ENCODE peak calls at places on chromosomes 16 and 17, in six cellular contexts. X, C, F, D, Z and K are unnamed samples. For H3K4me1, the result is how much of the 10 kb centered on the place peaks cover.

GRCh38 chr16:14244344-14245010 is 173.4 kb downstream of the MRTFB start:
- DNase-seq in X (no peak), C (no peak), F (no peak), D (no peak), Z (peak), K (no peak)

GRCh38 chr17:36118477-36119353 is 15.1 kb downstream of the CCL4 start:
- DNase-seq in X (no peak), C (peak), F (no peak), D (no peak), Z (no peak), K (no peak)

GRCh38 chr16:12721841-12722467 is 81.7 kb downstream of the CPPED1 start:
- DNase-seq in X (no peak), C (no peak), F (no peak), D (no peak), Z (no peak), K (no peak)

GRCh38 chr16:78183886-78184553 is 84.6 kb downstream of the WWOX start:
- DNase-seq in X (no peak), C (no peak), F (no peak), D (no peak), Z (no peak), K (no peak)

GRCh38 chr16:87416826-87417471 is 24.8 kb downstream of the MAP1LC3B start:
- DNase-seq in X (peak), C (peak), F (no peak), D (peak), Z (peak), K (no peak)

GRCh38 chr17:15662726-15663125 is 21.4 kb downstream of the TRIM16 start:
- DNase-seq in X (no peak), C (no peak), F (no peak), D (no peak), Z (no peak), K (no peak)

GRCh38 chr16:26993511-26993910 is 73.2 kb upstream of the C16orf82 start:
- DNase-seq in X (no peak), C (no peak), F (no peak), D (no peak), Z (no peak), K (no peak)

GRCh38 chr16:78962457-78962929 is 638.0 kb downstream of the MAF start:
- DNase-seq in X (no peak), C (no peak), F (no peak), D (peak), Z (no peak), K (no peak)

GRCh38 chr16:65663774-65664173 is 541.9 kb upstream of the CDH11 start:
- DNase-seq in X (no peak), C (no peak), F (no peak), D (no peak), Z (no peak), K (no peak)

GRCh38 chr17:48153711-48154642 is 46.4 kb downstream of the SNX11 start:
- DNase-seq in X (no peak), C (peak), F (peak), D (peak), Z (peak), K (no peak)

GRCh38 chr17:79045830-79046500 is 22.0 kb downstream of the C1QTNF1 start:
- DNase-seq in X (peak), C (peak), F (peak), D (peak), Z (peak), K (peak)

GRCh38 chr17:66422181-66422580 is 119.8 kb downstream of the PRKCA start:
- DNase-seq in X (no peak), C (peak), F (no peak), D (no peak), Z (peak), K (no peak)

GRCh38 chr17:4167786-4168185 is 24.8 kb downstream of the CYB5D2 start:
- DNase-seq in X (no peak), C (no peak), F (no peak), D (no peak), Z (no peak), K (no peak)

GRCh38 chr17:37098910-37099664 is 150.3 kb downstream of the AATF start:
- DNase-seq in X (no peak), C (no peak), F (no peak), D (no peak), Z (peak), K (no peak)

GRCh38 chr16:19071811-19072777 is 4.7 kb downstream of the COQ7 start:
- DNase-seq in X (peak), C (peak), F (peak), D (peak), Z (peak), K (no peak)

GRCh38 chr17:8706431-8706830 is 38.2 kb downstream of the CCDC42 start:
- DNase-seq in X (no peak), C (no peak), F (no peak), D (no peak), Z (no peak), K (no peak)

GRCh38 chr16:71855937-71856662 is 10.3 kb downstream of the ATXN1L start:
- DNase-seq in X (no peak), C (no peak), F (no peak), D (no peak), Z (no peak), K (no peak)

GRCh38 chr16:47984669-47985068 is 171.1 kb downstream of the ABCC12 start:
- DNase-seq in X (no peak), C (no peak), F (no peak), D (no peak), Z (no peak), K (no peak)

GRCh38 chr16:66070140-66070887 is 296.2 kb upstream of the CDH5 start:
- DNase-seq in X (peak), C (no peak), F (no peak), D (no peak), Z (peak), K (no peak)

GRCh38 chr16:88358033-88358481 is 24.7 kb upstream of the ZNF469 start:
- DNase-seq in X (peak), C (no peak), F (peak), D (no peak), Z (no peak), K (no peak)

GRCh38 chr16:55248058-55248457 is 75.9 kb upstream of the IRX6 start:
- DNase-seq in X (no peak), C (no peak), F (no peak), D (no peak), Z (no peak), K (no peak)

GRCh38 chr16:80852261-80852872 is 48.0 kb upstream of the CDYL2 start:
- DNase-seq in X (no peak), C (peak), F (no peak), D (peak), Z (peak), K (no peak)

GRCh38 chr16:47084198-47084597 is 59.5 kb downstream of the NETO2 start:
- DNase-seq in X (no peak), C (no peak), F (no peak), D (no peak), Z (no peak), K (no peak)

GRCh38 chr17:1110844-1111598 is 68.8 kb downstream of the ABR start:
- DNase-seq in X (peak), C (peak), F (no peak), D (peak), Z (peak), K (peak)

GRCh38 chr17:76452646-76453430 is at the start of gene UBE2O:
- DNase-seq in X (peak), C (peak), F (peak), D (peak), Z (peak), K (peak)

GRCh38 chr16:69930117-69930776 is 20.9 kb upstream of the CLEC18A start:
- DNase-seq in X (peak), C (peak), F (no peak), D (peak), Z (peak), K (peak)

GRCh38 chr16:53773150-53773846 is 69.3 kb downstream of the FTO start:
- DNase-seq in X (no peak), C (peak), F (no peak), D (peak), Z (peak), K (no peak)

GRCh38 chr16:28012031-28012445 is 51.5 kb downstream of the GSG1L start:
- DNase-seq in X (no peak), C (no peak), F (no peak), D (no peak), Z (peak), K (no peak)

GRCh38 chr17:1154704-1155103 is 25.1 kb downstream of the ABR start:
- DNase-seq in X (peak), C (no peak), F (no peak), D (no peak), Z (no peak), K (no peak)

DNA sequence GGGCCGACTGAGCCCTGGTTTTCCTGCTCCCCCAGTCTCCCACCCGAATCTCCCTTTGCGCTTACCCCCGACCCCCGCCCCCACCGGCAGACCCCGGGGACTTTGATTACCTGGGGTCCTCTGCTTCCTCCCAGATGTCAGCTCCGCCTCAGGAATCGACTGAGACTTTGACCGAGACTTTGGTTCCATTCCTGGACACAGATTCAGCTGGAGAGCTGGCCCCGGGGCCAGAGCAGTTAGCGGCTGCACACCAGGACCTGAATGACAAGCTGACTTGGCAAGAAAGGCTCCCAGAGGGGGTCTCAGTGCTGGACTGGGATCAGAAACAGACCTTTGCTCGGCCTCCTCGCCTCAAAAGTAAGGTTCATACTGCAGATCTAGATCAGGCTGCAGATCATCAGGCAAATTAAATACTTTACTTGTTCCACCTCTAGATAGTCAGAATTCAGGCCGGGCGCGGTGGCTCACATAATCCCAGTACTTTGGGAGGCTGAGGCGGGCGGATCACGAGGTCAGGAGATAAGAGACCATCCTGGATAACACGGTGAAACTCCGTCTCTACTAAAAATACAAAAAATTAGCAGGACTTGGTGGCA is 60.3 kb upstream of the FBXO47 start:
- DNase-seq in X (peak), C (no peak), F (no peak), D (no peak), Z (no peak), K (no peak)
- H3K27ac ChIP-seq in X (peak), C (no peak), F (no peak), D (no peak), Z (no peak), K (peak)

GRCh38 chr17:50541916-50542688 is 4.9 kb upstream of the SPATA20 start:
- DNase-seq in X (peak), C (peak), F (peak), D (peak), Z (peak), K (peak)
- H3K4me1 ChIP-seq in X (under half), C (under half), F (under half), D (under half), Z (under half), K (under half)

GRCh38 chr17:67648032-67648761 is 69.5 kb upstream of the NOL11 start:
- DNase-seq in X (no peak), C (no peak), F (no peak), D (no peak), Z (no peak), K (no peak)
- H3K27ac ChIP-seq in X (peak), C (no peak), F (no peak), D (no peak), Z (no peak), K (peak)

GRCh38 chr17:83194189-83194565 is 114.8 kb downstream of the METRNL start:
- DNase-seq in X (no peak), C (no peak), F (peak), D (no peak), Z (no peak), K (no peak)
- H3K4me1 ChIP-seq in X (half or more), C (under half), F (under half), D (under half), Z (under half), K (under half)

GRCh38 chr17:19264681-19265080 is 27.5 kb downstream of the EPN2 start:
- DNase-seq in X (no peak), C (no peak), F (no peak), D (no peak), Z (no peak), K (no peak)
- H3K27ac ChIP-seq in X (peak), C (no peak), F (no peak), D (no peak), Z (peak), K (peak)

GRCh38 chr16:74563828-74564263 is 43.1 kb downstream of the GLG1 start:
- DNase-seq in X (no peak), C (no peak), F (no peak), D (no peak), Z (peak), K (peak)
- H3K4me1 ChIP-seq in X (under half), C (under half), F (under half), D (under half), Z (under half), K (under half)

GRCh38 chr17:57666198-57666870 is 78.8 kb downstream of the CCDC182 start:
- DNase-seq in X (no peak), C (no peak), F (no peak), D (no peak), Z (no peak), K (no peak)
- H3K27ac ChIP-seq in X (peak), C (no peak), F (no peak), D (peak), Z (no peak), K (no peak)

DNA sequence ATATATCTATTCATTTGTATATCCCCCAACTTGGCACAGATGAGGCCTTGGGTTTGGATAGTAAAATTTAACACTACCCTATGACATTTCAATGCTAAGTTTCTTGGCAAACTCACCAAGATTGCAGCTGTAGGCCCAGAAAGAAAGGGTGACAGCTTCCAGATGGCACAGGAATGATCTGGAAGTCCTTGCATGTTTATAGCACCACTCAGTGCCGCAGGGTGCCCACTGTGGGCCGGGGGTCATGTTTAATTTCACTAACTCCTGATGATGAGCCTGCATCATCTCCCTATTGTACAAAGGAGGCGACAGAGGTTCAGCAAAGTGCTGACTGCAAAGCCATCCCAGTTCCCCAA is 166.0 kb downstream of the XYLT1 start:
- DNase-seq in X (no peak), C (no peak), F (no peak), D (peak), Z (peak), K (no peak)
- H3K4me1 ChIP-seq in X (under half), C (under half), F (under half), D (half or more), Z (under half), K (under half)